ENCODE peak calls at places on chromosomes 5 and 9, in four cellular contexts. E is fibroblast of lung, P is prostate gland, R is astrocyte. X is an unnamed sample. For H3K27me3 and H3K36me3, the result is how much of the 10 kb centered on the place peaks cover.

GRCh38 chr5:36950586-36951457 is 74.3 kb downstream of the NIPBL start:
- DNase-seq in E (peak), P (no peak), R (peak), X (no peak)

GRCh38 chr5:90866333-90866732 is 307.7 kb downstream of the ADGRV1 start:
- DNase-seq in E (peak), P (no peak), R (peak), X (no peak)

GRCh38 chr5:73030995-73031394 is 75.2 kb downstream of the FCHO2 start:
- DNase-seq in E (peak), P (no peak), R (peak), X (peak)

GRCh38 chr9:101510344-101510940 is 23.2 kb upstream of the RNF20 start:
- DNase-seq in E (no peak), P (no peak), R (no peak), X (no peak)

GRCh38 chr5:157106668-157107461 is 2.0 kb downstream of the HAVCR2 start:
- DNase-seq in E (peak), P (no peak), R (peak), X (no peak)

GRCh38 chr9:124293712-124294504 is 36.2 kb downstream of the NEK6 start:
- DNase-seq in E (no peak), P (no peak), R (no peak), X (no peak)

GRCh38 chr5:116145416-116145815 is 60.6 kb downstream of the COMMD10 start:
- DNase-seq in E (no peak), P (no peak), R (no peak), X (no peak)

GRCh38 chr9:86818636-86819035 is 128.7 kb downstream of the GAS1 start:
- DNase-seq in E (no peak), P (no peak), R (no peak), X (no peak)

GRCh38 chr9:109989296-109989695 is 209.3 kb downstream of the PALM2AKAP2 start:
- DNase-seq in E (peak), P (no peak), R (peak), X (no peak)

GRCh38 chr9:126482361-126483044 is 131.2 kb upstream of the LMX1B start:
- DNase-seq in E (peak), P (no peak), R (peak), X (no peak)

GRCh38 chr9:132994410-132995120 is 16.1 kb downstream of the GFI1B start:
- DNase-seq in E (peak), P (peak), R (peak), X (no peak)

GRCh38 chr5:96431376-96432244 is 1.4 kb downstream of the PCSK1 start:
- DNase-seq in E (peak), P (no peak), R (peak), X (no peak)

GRCh38 chr9:98002808-98003207 is 19.7 kb downstream of the ANP32B start:
- DNase-seq in E (no peak), P (no peak), R (no peak), X (no peak)

GRCh38 chr5:132446621-132447020 is 44.0 kb downstream of the IRF1 start:
- DNase-seq in E (peak), P (peak), R (peak), X (no peak)

GRCh38 chr5:107814183-107814582 is 143.4 kb upstream of the EFNA5 start:
- DNase-seq in E (no peak), P (no peak), R (no peak), X (no peak)

GRCh38 chr5:43209060-43209459 is 17.0 kb downstream of the NIM1K start:
- DNase-seq in E (no peak), P (no peak), R (no peak), X (no peak)

GRCh38 chr5:37247036-37247435 is 2.1 kb downstream of the CPLANE1 start:
- DNase-seq in E (peak), P (no peak), R (peak), X (no peak)

GRCh38 chr5:160657622-160658458 is 194.2 kb downstream of the ATP10B start:
- DNase-seq in E (no peak), P (no peak), R (no peak), X (no peak)

GRCh38 chr5:73066466-73066865 is 53.9 kb upstream of the TMEM171 start:
- DNase-seq in E (peak), P (no peak), R (peak), X (peak)

GRCh38 chr9:73165911-73166310 is 14.2 kb downstream of the ANXA1 start:
- DNase-seq in E (no peak), P (no peak), R (no peak), X (no peak)

GRCh38 chr9:127089639-127090081 is 32.8 kb downstream of the ANGPTL2 start:
- DNase-seq in E (no peak), P (peak), R (no peak), X (no peak)

GRCh38 chr9:21983509-21983908 is 10.7 kb downstream of the CDKN2A start:
- DNase-seq in E (no peak), P (no peak), R (no peak), X (no peak)

GRCh38 chr9:3936520-3937235 is 363.2 kb downstream of the GLIS3 start:
- DNase-seq in E (no peak), P (no peak), R (no peak), X (no peak)

GRCh38 chr9:86639899-86640379 is 285.7 kb upstream of the TUT7 start:
- DNase-seq in E (no peak), P (peak), R (no peak), X (no peak)

GRCh38 chr9:107422189-107422802 is 67.3 kb downstream of the KLF4 start:
- DNase-seq in E (peak), P (peak), R (peak), X (peak)

GRCh38 chr9:130972957-130973685 is 34.1 kb upstream of the FIBCD1 start:
- DNase-seq in E (no peak), P (no peak), R (no peak), X (no peak)

GRCh38 chr9:128892223-128892892 is 10.4 kb downstream of the LRRC8A start:
- DNase-seq in E (peak), P (peak), R (peak), X (no peak)

GRCh38 chr5:65862384-65862783 is 64.0 kb upstream of the ERBIN start:
- DNase-seq in E (no peak), P (no peak), R (peak), X (no peak)

GRCh38 chr5:6452622-6453504 is 4.2 kb downstream of the UBE2QL1 start:
- DNase-seq in E (no peak), P (no peak), R (no peak), X (no peak)
- H3K27me3 ChIP-seq in E (under half), P (under half), R (under half), X (under half)

GRCh38 chr5:139650031-139650688 is 2.0 kb downstream of the CXXC5 start:
- DNase-seq in E (no peak), P (no peak), R (no peak), X (no peak)
- TF ChIP-seq CTCF in E (peak), P (peak), R (no peak), X (peak)

DNA sequence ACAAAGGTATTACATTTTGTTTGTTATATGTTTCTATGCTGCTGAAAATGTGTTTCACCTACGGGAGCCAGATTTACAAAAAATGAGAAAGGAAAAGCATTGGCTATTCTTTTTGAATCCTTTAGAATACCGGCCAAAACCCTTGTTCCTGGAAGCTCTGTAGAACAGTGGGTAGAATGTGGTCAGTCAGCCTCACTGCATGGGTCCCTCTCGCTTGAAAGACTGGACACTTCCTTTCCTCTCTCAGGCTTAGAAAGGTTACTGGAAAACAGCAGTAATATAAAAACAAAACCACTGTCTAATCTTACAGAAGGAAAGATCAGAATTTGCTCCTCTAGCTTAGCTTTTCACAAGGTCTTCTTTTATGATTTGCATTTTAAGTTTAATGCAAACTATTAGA is 45.1 kb downstream of the OSTF1 start:
- DNase-seq in E (no peak), P (no peak), R (no peak), X (no peak)
- H3K36me3 ChIP-seq in E (under half), P (under half), R (under half), X (under half)

GRCh38 chr9:37035472-37036236 is 1.6 kb upstream of the PAX5 start:
- DNase-seq in E (peak), P (no peak), R (peak), X (no peak)

GRCh38 chr9:37034938-37035471 is 937 bp upstream of the PAX5 start:
- DNase-seq in E (no peak), P (no peak), R (no peak), X (no peak)

GRCh38 chr9:37033753-37034319 is at the start of gene PAX5:
- DNase-seq in E (no peak), P (no peak), R (no peak), X (no peak)

GRCh38 chr9:37033141-37033540 is 927 bp downstream of the PAX5 start:
- DNase-seq in E (no peak), P (no peak), R (no peak), X (no peak)

GRCh38 chr9:37034320-37034937 is 361 bp upstream of the PAX5 start:
- DNase-seq in E (peak), P (peak), R (no peak), X (no peak)
- H3K27me3 ChIP-seq in E (half or more), P (under half), R (half or more), X (half or more)

GRCh38 chr9:136889858-136890257 is 3.5 kb downstream of the TRAF2 start:
- DNase-seq in E (no peak), P (no peak), R (no peak), X (no peak)

GRCh38 chr9:136886610-136887597 is 588 bp downstream of the TRAF2 start:
- DNase-seq in E (peak), P (no peak), R (no peak), X (no peak)

GRCh38 chr9:136882109-136882946 is 4.0 kb upstream of the TRAF2 start:
- DNase-seq in E (peak), P (no peak), R (peak), X (peak)

GRCh38 chr9:136888454-136888853 is 2.1 kb downstream of the TRAF2 start:
- DNase-seq in E (no peak), P (no peak), R (no peak), X (no peak)

GRCh38 chr9:136885950-136886578 is at the start of gene TRAF2:
- DNase-seq in E (peak), P (peak), R (peak), X (peak)
- TF ChIP-seq CTCF in E (no peak), P (peak), R (no peak), X (no peak)

GRCh38 chr5:147403659-147404640 is 105.9 kb downstream of the DPYSL3 start:
- DNase-seq in E (peak), P (peak), R (peak), X (peak)
- H3K36me3 ChIP-seq in E (under half), P (under half), R (under half), X (under half)

GRCh38 chr9:134558124-134558805 is 83.3 kb upstream of the COL5A1 start:
- DNase-seq in E (no peak), P (no peak), R (no peak), X (no peak)
- H3K27me3 ChIP-seq in E (under half), P (under half), R (under half), X (under half)

GRCh38 chr9:34125681-34126206 is 754 bp downstream of the DCAF12 start:
- DNase-seq in E (peak), P (no peak), R (peak), X (no peak)
- TF ChIP-seq CTCF in E (no peak), P (no peak), R (no peak), X (peak)

GRCh38 chr9:35558185-35558584 is 46.9 kb upstream of the TESK1 start:
- DNase-seq in E (no peak), P (no peak), R (no peak), X (no peak)
- H3K36me3 ChIP-seq in E (under half), P (under half), R (under half), X (under half)

X was measured in kidney epithelial cell.